ENCODE peak calls at places on chromosomes 11 and 22, in eight cellular contexts. S is hippocampal formation; G is LHCN-M2; Y is astrocyte; K is activated T-helper 9 cell treated with anti-CD3 and anti-CD28 coated beads, Interleukin-2, amount 50 U/mL, for 16 hours; N is brain microvascular endothelial cell; Z is activated effector memory CD4-positive, alpha-beta T cell treated with anti-CD3 and anti-CD28 coated beads, Interleukin-2, amount 50 U/mL, for 16 hours; H is pons. F is an unnamed sample.

GRCh38 chr22:36475341-36475740 is 6.1 kb downstream of the TXN2 start:
- DNase-seq in S (no peak), G (no peak), Y (no peak), K (no peak), N (no peak), Z (no peak), H (no peak), F (no peak)

GRCh38 chr11:68027667-68028066 is 2.8 kb upstream of the NDUFS8 start:
- DNase-seq in S (no peak), G (no peak), Y (no peak), K (no peak), N (no peak), Z (no peak), H (no peak), F (no peak)

GRCh38 chr22:42625416-42625815 is 10.7 kb upstream of the POLDIP3 start:
- DNase-seq in S (no peak), G (no peak), Y (no peak), K (no peak), N (no peak), Z (no peak), H (no peak), F (no peak)

GRCh38 chr11:111540114-111540920 is at the start of gene LAYN:
- DNase-seq in S (peak), G (peak), Y (no peak), K (no peak), N (peak), Z (peak), H (peak), F (peak)

GRCh38 chr22:46484156-46484860 is 53.1 kb downstream of the CELSR1 start:
- DNase-seq in S (no peak), G (no peak), Y (no peak), K (no peak), N (no peak), Z (no peak), H (no peak), F (no peak)

GRCh38 chr11:41497974-41498373 is 38.5 kb upstream of the LRRC4C start:
- DNase-seq in S (no peak), G (no peak), Y (peak), K (no peak), N (no peak), Z (no peak), H (peak), F (no peak)

GRCh38 chr11:67645521-67646457 is 4.7 kb downstream of the ACY3 start:
- DNase-seq in S (no peak), G (no peak), Y (no peak), K (no peak), N (no peak), Z (no peak), H (no peak), F (no peak)

GRCh38 chr11:15716550-15716949 is 601.8 kb downstream of the INSC start:
- DNase-seq in S (no peak), G (no peak), Y (peak), K (no peak), N (peak), Z (no peak), H (no peak), F (no peak)